ENCODE peak calls at places on chromosomes 13 and 19, in four cellular contexts. A, X, K and W are unnamed samples.

GRCh38 chr19:43765109-43765876 is 10.5 kb upstream of the SMG9 start:
- DNase-seq in A (peak), X (peak), K (peak), W (no peak)

GRCh38 chr13:46343279-46343949 is 43.6 kb downstream of the RUBCNL start:
- DNase-seq in A (no peak), X (no peak), K (no peak), W (no peak)

GRCh38 chr13:30577381-30577780 is 40.3 kb upstream of the USPL1 start:
- DNase-seq in A (no peak), X (peak), K (peak), W (no peak)

GRCh38 chr19:18932216-18932841 is 8.7 kb downstream of the HOMER3 start:
- DNase-seq in A (peak), X (peak), K (peak), W (peak)

GRCh38 chr13:34207872-34208271 is 389.9 kb downstream of the RFC3 start:
- DNase-seq in A (no peak), X (no peak), K (peak), W (no peak)

GRCh38 chr13:67223024-67223423 is 7.1 kb downstream of the PCDH9 start:
- DNase-seq in A (no peak), X (peak), K (peak), W (no peak)

GRCh38 chr13:68261105-68261504 is 1031.0 kb upstream of the PCDH9 start:
- DNase-seq in A (no peak), X (no peak), K (no peak), W (peak)

GRCh38 chr13:96090240-96091101 is 564 bp downstream of the HS6ST3 start:
- DNase-seq in A (no peak), X (peak), K (peak), W (no peak)

GRCh38 chr19:23071087-23071511 is 45.7 kb upstream of the ZNF730 start:
- DNase-seq in A (no peak), X (peak), K (peak), W (no peak)

GRCh38 chr13:74040200-74040599 is 94.0 kb downstream of the KLF12 start:
- DNase-seq in A (no peak), X (peak), K (peak), W (peak)

GRCh38 chr13:80757694-80758093 is 416.8 kb upstream of the SPRY2 start:
- DNase-seq in A (no peak), X (no peak), K (no peak), W (no peak)